ENCODE peak calls at places on chromosome 14, in ten cellular contexts. L is stimulated activated CD4-positive, alpha-beta T cell treated with anti-CD3 and anti-CD28 coated beads, Interleukin-1b, Interleukin-23, amount 100 ng/mL, for 48 hours; E is activated T-cell treated with anti-CD3 and anti-CD28 coated beads for 1 hour; K is NCI-H1092; M is psoas muscle; B is heart right ventricle; H is AG09319; W is H9; C is nucleus accumbens; N is GOT3. A is an unnamed sample.

GRCh38 chr14:33307691-33308369 is 369.2 kb downstream of the NPAS3 start:
- DNase-seq in L (no peak), K (peak), E (no peak), W (no peak), M (peak), N (no peak), H (peak), C (no peak), B (peak), A (peak)

GRCh38 chr14:23436327-23437141 is 1.1 kb upstream of the MYH7 start:
- DNase-seq in M (no peak), B (peak), C (peak), L (no peak), H (no peak), E (no peak), K (no peak), N (no peak), W (no peak), A (no peak)

GRCh38 chr14:90487462-90487861 is 90.6 kb downstream of the CALM1 start:
- DNase-seq in M (no peak), L (no peak), K (no peak), C (no peak), H (no peak), E (no peak), W (no peak), N (no peak), B (no peak), A (no peak)

GRCh38 chr14:51724650-51725049 is 72.9 kb downstream of the FRMD6 start:
- DNase-seq in E (no peak), H (no peak), N (no peak), C (no peak), B (no peak), L (no peak), M (no peak), W (no peak), K (no peak), A (no peak)

GRCh38 chr14:59131926-59132763 is 56.3 kb upstream of the DAAM1 start:
- DNase-seq in H (no peak), C (no peak), K (no peak), E (no peak), L (no peak), N (no peak), B (no peak), M (no peak), W (no peak), A (no peak)

GRCh38 chr14:33949051-33950037 is 1.5 kb downstream of the EGLN3 start:
- DNase-seq in M (no peak), B (no peak), W (no peak), L (no peak), N (no peak), C (no peak), H (no peak), K (no peak), E (no peak), A (no peak)

GRCh38 chr14:34472706-34473279 is 10.8 kb upstream of the SPTSSA start:
- DNase-seq in H (no peak), L (no peak), N (no peak), K (no peak), W (no peak), C (no peak), M (no peak), E (no peak), B (no peak), A (no peak)

GRCh38 chr14:104150201-104151027 is 12.0 kb downstream of the KIF26A start:
- DNase-seq in E (no peak), C (no peak), B (peak), H (peak), K (peak), L (no peak), M (peak), N (no peak), W (peak), A (peak)

GRCh38 chr14:72744416-72745120 is 149.3 kb downstream of the DPF3 start:
- DNase-seq in K (no peak), L (no peak), C (no peak), M (no peak), N (no peak), E (no peak), W (no peak), B (no peak), H (no peak), A (no peak)

GRCh38 chr14:56731187-56731586 is 79.1 kb downstream of the OTX2 start:
- DNase-seq in N (no peak), W (no peak), L (no peak), E (no peak), M (no peak), K (no peak), B (no peak), H (no peak), C (no peak), A (no peak)

GRCh38 chr14:104298458-104298857 is 160.1 kb downstream of the KIF26A start:
- DNase-seq in K (no peak), C (no peak), N (no peak), M (peak), E (no peak), H (no peak), L (no peak), B (no peak), W (no peak), A (no peak)

GRCh38 chr14:66624319-66624937 is 116.5 kb downstream of the GPHN start:
- DNase-seq in N (no peak), C (peak), E (no peak), K (peak), W (peak), M (peak), L (peak), B (peak), H (peak), A (peak)

GRCh38 chr14:55136868-55137785 is 8.1 kb downstream of the LGALS3 start:
- DNase-seq in L (no peak), M (peak), E (no peak), C (peak), W (no peak), N (no peak), K (no peak), B (peak), H (peak), A (peak)

GRCh38 chr14:65949711-65950516 is 536.3 kb upstream of the CCDC196 start:
- DNase-seq in L (peak), C (no peak), N (no peak), W (no peak), K (peak), H (no peak), M (peak), E (no peak), B (peak), A (peak)

GRCh38 chr14:103329421-103330347 is 4.4 kb upstream of the EIF5 start:
- DNase-seq in H (no peak), B (peak), N (no peak), E (no peak), C (no peak), K (no peak), W (no peak), M (no peak), L (no peak), A (peak)

GRCh38 chr14:29348504-29348903 is 579.1 kb downstream of the PRKD1 start:
- DNase-seq in B (no peak), W (no peak), N (no peak), H (no peak), L (no peak), M (no peak), K (no peak), C (no peak), E (no peak), A (peak)

GRCh38 chr14:64682173-64682710 is 22.0 kb upstream of the PLEKHG3 start:
- DNase-seq in L (no peak), H (peak), K (no peak), C (peak), N (no peak), W (peak), M (peak), E (no peak), B (peak), A (peak)

GRCh38 chr14:102885686-102886447 is 36.6 kb upstream of the AMN start:
- DNase-seq in E (no peak), N (no peak), B (no peak), L (no peak), C (no peak), K (no peak), H (no peak), W (no peak), M (no peak), A (no peak)

GRCh38 chr14:34041220-34041619 is 90.3 kb upstream of the EGLN3 start:
- DNase-seq in N (no peak), W (no peak), H (no peak), K (no peak), B (no peak), C (no peak), L (no peak), M (no peak), E (no peak), A (no peak)

GRCh38 chr14:103549361-103550311 is 12.8 kb downstream of the BAG5 start:
- DNase-seq in K (no peak), W (no peak), E (no peak), B (peak), L (no peak), C (peak), M (peak), H (no peak), N (no peak), A (no peak)

GRCh38 chr14:104587641-104588040 is 8.1 kb downstream of the C14orf180 start:
- DNase-seq in W (no peak), B (no peak), C (no peak), E (no peak), L (no peak), K (no peak), N (no peak), H (no peak), M (no peak), A (no peak)

GRCh38 chr14:30472001-30472400 is 87.0 kb upstream of the G2E3 start:
- DNase-seq in H (no peak), W (no peak), C (no peak), E (no peak), N (no peak), K (no peak), M (no peak), B (no peak), L (no peak), A (no peak)

GRCh38 chr14:92624764-92625163 is 111.2 kb downstream of the RIN3 start:
- DNase-seq in B (no peak), N (no peak), W (no peak), K (no peak), H (no peak), L (no peak), C (no peak), M (no peak), E (no peak), A (no peak)

GRCh38 chr14:85079842-85080741 is 449.9 kb upstream of the FLRT2 start:
- DNase-seq in B (no peak), K (no peak), N (no peak), W (no peak), M (no peak), L (no peak), E (no peak), H (no peak), C (no peak), A (no peak)

GRCh38 chr14:74911704-74912103 is 11.4 kb downstream of the RPS6KL1 start:
- DNase-seq in M (no peak), K (no peak), H (no peak), W (no peak), C (no peak), E (no peak), N (no peak), B (no peak), L (no peak), A (no peak)

GRCh38 chr14:73770977-73771847 is 57.0 kb upstream of the PNMA1 start:
- DNase-seq in N (no peak), E (no peak), K (no peak), M (no peak), L (no peak), H (no peak), W (peak), C (no peak), B (no peak), A (no peak)

GRCh38 chr14:100440207-100440631 is 117.1 kb downstream of the SLC25A47 start:
- DNase-seq in B (peak), K (peak), M (peak), N (no peak), E (peak), W (peak), L (peak), H (no peak), C (peak), A (peak)

GRCh38 chr14:67359319-67359774 is 257 bp downstream of the ATP6V1D start:
- DNase-seq in B (peak), E (no peak), L (no peak), N (no peak), W (no peak), C (no peak), M (peak), K (no peak), H (peak), A (peak)

GRCh38 chr14:91891081-91891480 is 23.7 kb upstream of the TC2N start:
- DNase-seq in H (no peak), L (no peak), B (no peak), W (no peak), M (no peak), C (peak), E (no peak), K (no peak), N (no peak), A (no peak)

GRCh38 chr14:102058931-102059330 is 27.9 kb downstream of the HSP90AA1 start:
- DNase-seq in C (no peak), W (no peak), M (no peak), E (no peak), N (no peak), B (no peak), L (no peak), H (no peak), K (no peak), A (no peak)

GRCh38 chr14:22265319-22266140 is 323.5 kb downstream of the DAD1 start:
- DNase-seq in N (no peak), M (no peak), C (no peak), H (no peak), W (no peak), B (no peak), K (no peak), L (no peak), E (no peak), A (no peak)

GRCh38 chr14:104094056-104094708 is 8.7 kb downstream of the ASPG start:
- DNase-seq in L (no peak), W (no peak), M (no peak), C (no peak), K (no peak), N (no peak), E (no peak), H (no peak), B (no peak), A (no peak)

GRCh38 chr14:67514203-67514607 is 18.9 kb upstream of the PLEKHH1 start:
- DNase-seq in W (no peak), M (peak), N (no peak), C (no peak), B (no peak), L (no peak), K (peak), E (no peak), H (no peak), A (no peak)